ENCODE peak calls at places on chromosomes 2 and 18, in six cellular contexts. D is transverse colon; J is suprapubic skin; X is effector memory CD4-positive, alpha-beta T cell; P is CD4-positive, alpha-beta memory T cell; W is A549. I is an unnamed sample.

GRCh38 chr2:220163486-220163885 is 536.1 kb downstream of the SLC4A3 start:
- DNase-seq in D (no peak), J (no peak), X (no peak), P (no peak), W (no peak), I (no peak)

GRCh38 chr18:22711381-22711717 is 221.8 kb upstream of the RBBP8 start:
- DNase-seq in D (no peak), J (no peak), X (no peak), P (no peak), W (peak; percentile 50), I (no peak)

GRCh38 chr2:241849616-241850543 is 8.8 kb downstream of the PDCD1 start:
- DNase-seq in D (no peak), J (no peak), X (no peak), P (no peak), W (no peak), I (no peak)

GRCh38 chr2:190342601-190343000 is 788 bp upstream of the INPP1 start:
- DNase-seq in D (no peak), J (no peak), X (no peak), P (no peak), W (no peak), I (no peak)

GRCh38 chr2:171410624-171411023 is 23.2 kb downstream of the METTL8 start:
- DNase-seq in D (no peak), J (no peak), X (no peak), P (no peak), W (no peak), I (no peak)

GRCh38 chr2:241808051-241808450 is 942 bp upstream of the NEU4 start:
- DNase-seq in D (peak; percentile 8), J (no peak), X (no peak), P (no peak), W (no peak), I (no peak)

GRCh38 chr2:210655229-210655628 is 98.8 kb downstream of the CPS1 start:
- DNase-seq in D (no peak), J (no peak), X (no peak), P (no peak), W (no peak), I (peak; percentile 37)

GRCh38 chr2:219038600-219038999 is 2.7 kb downstream of the CFAP65 start:
- DNase-seq in D (no peak), J (no peak), X (no peak), P (no peak), W (no peak), I (no peak)

GRCh38 chr18:47470941-47471340 is 219.5 kb upstream of the SKOR2 start:
- DNase-seq in D (no peak), J (no peak), X (no peak), P (no peak), W (no peak), I (no peak)

GRCh38 chr2:241860184-241861078 is 1.7 kb upstream of the PDCD1 start:
- DNase-seq in D (no peak), J (peak; percentile 63), X (no peak), P (peak; percentile 25), W (no peak), I (no peak)

GRCh38 chr18:31197676-31198075 is 35.0 kb upstream of the DSC1 start:
- DNase-seq in D (no peak), J (no peak), X (no peak), P (no peak), W (peak; percentile 4), I (peak; percentile 90)

GRCh38 chr2:219461061-219461514 is 26.4 kb downstream of the SPEG start:
- DNase-seq in D (no peak), J (no peak), X (no peak), P (peak; percentile 13), W (no peak), I (no peak)

GRCh38 chr2:69578201-69578555 is 65.4 kb downstream of the AAK1 start:
- DNase-seq in D (no peak), J (no peak), X (no peak), P (no peak), W (no peak), I (no peak)

GRCh38 chr2:168490015-168490874 is 34.2 kb downstream of the CERS6 start:
- DNase-seq in D (no peak), J (no peak), X (no peak), P (peak; percentile 44), W (peak; percentile 6), I (peak; percentile 53)

GRCh38 chr18:1252936-1253335 is 348.3 kb downstream of the ADCYAP1 start:
- DNase-seq in D (no peak), J (no peak), X (no peak), P (no peak), W (no peak), I (no peak)

DNA sequence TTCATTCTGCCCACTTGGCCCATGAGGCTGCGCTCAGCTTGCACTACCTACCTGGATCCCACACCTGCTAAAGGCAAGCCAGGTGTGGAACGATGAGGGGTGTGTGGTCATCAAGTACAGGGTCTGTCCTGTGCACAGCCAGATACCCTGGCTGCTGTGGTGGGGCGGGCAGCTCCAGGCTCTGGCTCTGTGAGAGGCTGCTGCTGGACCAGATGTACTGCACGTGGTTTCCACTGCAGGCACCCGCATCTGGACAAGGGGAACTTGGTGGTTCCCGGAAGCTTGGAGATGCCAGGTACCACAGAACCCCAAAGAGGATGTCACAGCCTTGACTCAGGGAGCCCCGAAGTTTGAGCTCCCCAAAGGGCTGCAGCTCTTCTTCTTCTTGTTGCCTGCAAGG is 68.1 kb upstream of the ZNF804A start:
- DNase-seq in D (no peak), J (no peak), X (no peak), P (no peak), W (no peak), I (no peak)
- H3K9me3 ChIP-seq in D (peaks cover 17% of the 10 kb centered on the region), J (peaks cover 22% of the 10 kb centered on the region), X (no peaks in the 10 kb centered on the region), P (peaks cover 11% of the 10 kb centered on the region), W (no peaks in the 10 kb centered on the region), I (no peaks in the 10 kb centered on the region)

DNA sequence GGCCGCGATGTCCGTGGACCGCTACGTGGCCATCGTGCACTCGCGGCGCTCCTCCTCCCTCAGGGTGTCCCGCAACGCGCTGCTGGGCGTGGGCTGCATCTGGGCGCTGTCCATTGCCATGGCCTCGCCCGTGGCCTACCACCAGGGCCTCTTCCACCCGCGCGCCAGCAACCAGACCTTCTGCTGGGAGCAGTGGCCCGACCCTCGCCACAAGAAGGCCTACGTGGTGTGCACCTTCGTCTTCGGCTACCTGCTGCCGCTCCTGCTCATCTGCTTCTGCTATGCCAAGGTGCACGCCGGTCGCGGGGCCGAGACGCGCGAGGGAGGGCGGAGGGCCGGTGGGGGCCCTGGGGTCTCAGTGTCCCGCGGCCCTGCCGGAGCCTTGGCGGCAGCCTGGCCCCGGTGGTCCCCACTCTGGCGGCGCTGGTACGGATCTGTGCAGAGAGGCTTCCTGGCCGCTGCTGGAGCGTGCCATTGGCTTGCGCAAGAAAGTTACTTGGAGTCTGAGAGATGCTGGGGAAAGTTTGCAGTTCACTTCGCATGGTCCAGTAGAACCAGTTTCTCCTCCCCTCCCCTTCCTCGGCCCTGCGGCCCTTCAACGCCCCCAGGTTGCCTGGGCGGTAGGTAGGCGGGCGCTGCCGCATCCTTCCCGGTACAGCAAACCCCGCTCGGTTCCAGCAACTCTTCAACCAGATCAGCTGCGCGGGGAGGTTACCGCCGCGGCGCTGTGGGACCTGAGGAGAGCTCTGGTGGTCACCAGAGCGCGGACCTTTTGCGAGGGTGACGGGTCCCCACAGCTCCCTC is 1.5 kb downstream of the GALR1 start:
- DNase-seq in D (no peak), J (no peak), X (no peak), P (no peak), W (no peak), I (no peak)
- H3K9me3 ChIP-seq in D (no peaks in the 10 kb centered on the region), J (no peaks in the 10 kb centered on the region), X (no peaks in the 10 kb centered on the region), P (no peaks in the 10 kb centered on the region), W (peaks cover 13% of the 10 kb centered on the region), I (no peaks in the 10 kb centered on the region)

DNA sequence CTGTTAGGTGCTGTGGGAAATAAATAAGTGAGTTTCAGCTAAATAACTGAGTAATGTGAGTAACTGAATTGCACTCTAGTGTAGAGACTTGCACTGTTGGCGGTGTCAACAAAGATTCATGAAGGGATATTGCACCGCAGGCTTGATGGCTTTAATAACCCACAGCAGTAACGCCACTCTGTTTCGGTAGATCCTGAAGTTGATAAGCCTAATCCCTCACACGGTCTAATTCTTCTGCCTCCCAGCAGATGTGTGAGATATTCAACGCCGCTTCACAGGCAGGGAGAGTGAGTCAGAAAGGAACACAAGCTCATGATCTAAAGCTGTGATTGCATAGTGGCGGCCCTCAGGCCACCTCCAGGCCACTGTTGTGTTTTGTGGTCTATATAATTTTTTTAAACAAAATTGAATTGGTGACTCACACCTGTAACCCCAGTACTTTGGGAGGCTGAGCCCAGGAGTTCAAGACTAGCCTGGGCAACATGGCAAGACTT is 94.3 kb downstream of the LIPG start:
- DNase-seq in D (no peak), J (no peak), X (no peak), P (no peak), W (no peak), I (no peak)
- H3K9me3 ChIP-seq in D (no peaks in the 10 kb centered on the region), J (no peaks in the 10 kb centered on the region), X (no peaks in the 10 kb centered on the region), P (no peaks in the 10 kb centered on the region), W (no peaks in the 10 kb centered on the region), I (no peaks in the 10 kb centered on the region)

DNA sequence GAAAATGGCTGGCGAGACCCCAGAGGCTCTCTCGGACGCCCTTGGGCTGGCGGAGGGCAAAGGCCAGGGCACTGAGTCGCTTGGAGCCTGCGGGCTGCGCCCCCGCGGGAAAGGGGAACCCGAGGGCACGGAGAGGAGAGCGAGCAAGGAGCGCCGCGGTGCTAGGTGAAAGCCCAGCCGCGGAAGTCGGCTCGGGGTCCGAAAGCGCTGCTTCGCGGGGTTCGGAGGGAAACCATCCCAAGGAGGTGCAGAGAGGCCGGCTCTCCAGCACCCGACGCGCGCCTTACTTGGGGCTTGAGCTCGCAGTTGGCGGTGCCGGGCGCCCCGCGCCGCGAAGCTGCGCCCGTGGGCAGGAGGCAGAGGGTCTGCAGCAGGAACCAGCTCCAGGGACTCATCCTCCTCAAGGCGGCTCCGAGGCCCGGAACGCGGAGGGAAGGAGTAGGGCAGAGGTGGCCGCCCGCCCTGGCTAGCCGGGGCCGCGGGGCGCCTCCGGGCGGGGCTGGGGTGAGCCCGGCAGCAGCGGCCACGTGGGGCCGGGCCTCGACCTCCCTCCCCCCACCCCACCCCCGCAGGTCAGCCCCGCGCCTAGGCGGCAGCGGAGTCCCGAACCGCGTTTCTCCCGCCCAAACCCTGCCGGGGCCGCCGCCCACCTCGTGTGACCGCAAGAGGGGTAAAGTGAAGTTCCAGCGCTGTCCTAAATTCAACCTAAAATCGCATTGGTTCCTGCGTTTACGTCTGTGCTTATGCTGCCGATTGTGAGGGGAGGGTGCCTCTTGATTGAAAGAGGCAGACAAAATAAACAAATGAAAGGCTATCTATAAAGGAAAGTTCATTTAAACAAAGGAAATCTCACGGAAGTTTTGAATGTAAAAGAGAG is at the start of gene TRABD2A:
- DNase-seq in D (peak; percentile 64), J (no peak), X (peak; percentile 46), P (peak; percentile 76), W (no peak), I (peak; percentile 38)
- H3K9me3 ChIP-seq in D (no peaks in the 10 kb centered on the region), J (no peaks in the 10 kb centered on the region), X (no peaks in the 10 kb centered on the region), P (no peaks in the 10 kb centered on the region), W (no peaks in the 10 kb centered on the region), I (no peaks in the 10 kb centered on the region)

GRCh38 chr18:58152891-58153290 is 108.9 kb downstream of the NEDD4L start:
- DNase-seq in D (no peak), J (no peak), X (no peak), P (no peak), W (no peak), I (no peak)
- H3K9me3 ChIP-seq in D (no peaks in the 10 kb centered on the region), J (no peaks in the 10 kb centered on the region), X (no peaks in the 10 kb centered on the region), P (no peaks in the 10 kb centered on the region), W (no peaks in the 10 kb centered on the region), I (no peaks in the 10 kb centered on the region)

GRCh38 chr2:98317214-98317613 is 29.0 kb upstream of the CNGA3 start:
- DNase-seq in D (no peak), J (no peak), X (no peak), P (no peak), W (no peak), I (no peak)
- H3K9me3 ChIP-seq in D (peaks cover 14% of the 10 kb centered on the region), J (no peaks in the 10 kb centered on the region), X (no peaks in the 10 kb centered on the region), P (peaks cover 12% of the 10 kb centered on the region), W (peaks cover 27% of the 10 kb centered on the region), I (no peaks in the 10 kb centered on the region)

I was measured in small intestine.